ENCODE peak calls at places on chromosome 18, in nine cellular contexts. Y, O, A, J, F, R, I, E and Z are unnamed samples.
A peak's percentile ranks its signal among the peaks of the same experiment; 100 is the strongest.

GRCh38 chr18:54859667-54860421 is 31.6 kb downstream of the RAB27B start:
- DNase-seq in F (no peak), A (no peak), R (no peak), J (no peak), O (no peak), I (no peak), E (no peak), Y (no peak), Z (no peak)

GRCh38 chr18:49723648-49724180 is 89.6 kb downstream of the ACAA2 start:
- DNase-seq in A (peak; percentile 87), J (no peak), E (no peak), I (no peak), O (no peak), Y (peak; percentile 31), R (no peak), F (no peak), Z (no peak)

GRCh38 chr18:79574938-79575525 is 104.6 kb upstream of the CTDP1 start:
- DNase-seq in A (no peak), R (no peak), J (peak; percentile 60), I (no peak), E (no peak), Y (no peak), O (peak; percentile 61), F (peak; percentile 38), Z (peak; percentile 78)

GRCh38 chr18:2843161-2843560 is 3.6 kb upstream of the EMILIN2 start:
- DNase-seq in F (no peak), J (no peak), E (no peak), A (no peak), I (no peak), Y (no peak), R (no peak), O (no peak), Z (no peak)

GRCh38 chr18:70384181-70384790 is 95.4 kb downstream of the SOCS6 start:
- DNase-seq in A (peak; percentile 96), I (no peak), J (no peak), R (peak; percentile 37), O (no peak), Y (peak; percentile 91), F (no peak), E (no peak), Z (no peak)

GRCh38 chr18:27769152-27769551 is 407.8 kb downstream of the CDH2 start:
- DNase-seq in J (no peak), R (no peak), F (no peak), O (no peak), E (no peak), Y (no peak), I (no peak), A (peak; percentile 6), Z (no peak)

GRCh38 chr18:2222270-2223185 is 348.8 kb downstream of the METTL4 start:
- DNase-seq in J (no peak), R (no peak), O (no peak), I (no peak), F (no peak), Y (peak; percentile 35), A (peak; percentile 2), E (no peak), Z (no peak)

GRCh38 chr18:27750014-27750413 is 426.9 kb downstream of the CDH2 start:
- DNase-seq in A (peak; percentile 88), R (no peak), Y (peak; percentile 26), I (peak; percentile 69), F (no peak), J (no peak), O (no peak), E (no peak), Z (no peak)

GRCh38 chr18:8397034-8397433 is 212.2 kb upstream of the RAB12 start:
- DNase-seq in R (no peak), E (no peak), A (no peak), Y (no peak), I (no peak), F (no peak), J (no peak), O (no peak), Z (no peak)

GRCh38 chr18:72700961-72701710 is 157.0 kb upstream of the CBLN2 start:
- DNase-seq in E (no peak), F (no peak), J (no peak), O (no peak), I (no peak), A (peak; percentile 15), Y (peak; percentile 30), R (no peak), Z (no peak)

GRCh38 chr18:54358495-54358793 is 738 bp downstream of the C18orf54 start:
- DNase-seq in I (no peak), F (no peak), A (peak; percentile 20), R (no peak), J (no peak), O (no peak), E (peak; percentile 16), Y (no peak), Z (no peak)

GRCh38 chr18:60092073-60092472 is 192.3 kb downstream of the PMAIP1 start:
- DNase-seq in Y (no peak), I (no peak), R (no peak), F (no peak), E (no peak), O (no peak), J (no peak), A (no peak), Z (no peak)

GRCh38 chr18:60090170-60090569 is 190.4 kb downstream of the PMAIP1 start:
- DNase-seq in J (no peak), E (no peak), O (no peak), Y (no peak), R (no peak), I (no peak), A (no peak), F (no peak), Z (no peak)
- TF ChIP-seq CTCF in J (no peak), E (no peak), O (no peak), Y (no peak), R (peak; percentile 16), I (no peak), A (no peak), F (no peak), Z (peak; percentile 31)

GRCh38 chr18:26157326-26157725 is 23.7 kb downstream of the PSMA8 start:
- DNase-seq in F (no peak), I (no peak), R (no peak), Y (no peak), J (no peak), A (no peak), O (no peak), E (no peak), Z (no peak)

GRCh38 chr18:26164571-26164970 is 30.9 kb downstream of the PSMA8 start:
- DNase-seq in E (no peak), F (no peak), A (no peak), O (no peak), Y (no peak), J (no peak), I (no peak), R (no peak), Z (no peak)

GRCh38 chr18:26159353-26159752 is 25.7 kb downstream of the PSMA8 start:
- DNase-seq in Y (no peak), A (no peak), I (no peak), R (no peak), E (no peak), O (no peak), J (no peak), F (no peak), Z (no peak)
- TF ChIP-seq CTCF in Y (peak; percentile 17), A (no peak), I (no peak), R (no peak), E (peak; percentile 34), O (no peak), J (no peak), F (no peak), Z (peak; percentile 75)

GRCh38 chr18:60413944-60414547 is 41.5 kb upstream of the MC4R start:
- DNase-seq in R (no peak), J (no peak), O (no peak), A (peak; percentile 3), F (no peak), I (peak; percentile 68), Y (peak; percentile 11), E (no peak), Z (no peak)
- TF ChIP-seq CTCF in R (peak; percentile 61), J (no peak), O (no peak), A (peak; percentile 18), F (no peak), I (peak; percentile 49), Y (peak; percentile 43), E (no peak), Z (peak; percentile 76)

GRCh38 chr18:56995579-56996194 is 151.2 kb upstream of the BOD1L2 start:
- DNase-seq in I (no peak), A (no peak), O (no peak), R (no peak), E (no peak), Y (no peak), J (no peak), F (no peak), Z (no peak)
- TF ChIP-seq CTCF in I (no peak), A (no peak), O (no peak), R (no peak), E (no peak), Y (no peak), J (no peak), F (peak; percentile 18), Z (no peak)